ENCODE peak calls at places on chromosomes 5 and 9, in seven cellular contexts. One of them, this sample, is unnamed.

GRCh38 chr9:22111871-22112247 is 102.8 kb upstream of the CDKN2B start:
- DNase-seq in cardiac fibroblast: peak; percentile 78
- DNase-seq in esophagus squamous epithelium: no peak
- DNase-seq in CD4-positive, alpha-beta memory T cell: no peak
- DNase-seq in skeletal muscle cell: peak; percentile 49
- DNase-seq in effector memory CD4-positive, alpha-beta T cell: no peak
- DNase-seq in psoas muscle: no peak
- DNase-seq in this sample: no peak

GRCh38 chr9:21873540-21874221 is 71.2 kb downstream of the MTAP start:
- DNase-seq in psoas muscle: no peak
- DNase-seq in esophagus squamous epithelium: no peak
- DNase-seq in CD4-positive, alpha-beta memory T cell: no peak
- DNase-seq in cardiac fibroblast: peak; percentile 72
- DNase-seq in effector memory CD4-positive, alpha-beta T cell: no peak
- DNase-seq in skeletal muscle cell: no peak
- DNase-seq in this sample: no peak

GRCh38 chr5:143182901-143183820 is 220.3 kb downstream of the NR3C1 start:
- DNase-seq in cardiac fibroblast: peak; percentile 84
- DNase-seq in skeletal muscle cell: peak; percentile 78
- DNase-seq in CD4-positive, alpha-beta memory T cell: peak; percentile 37
- DNase-seq in psoas muscle: peak; percentile 65
- DNase-seq in effector memory CD4-positive, alpha-beta T cell: no peak
- DNase-seq in esophagus squamous epithelium: no peak
- DNase-seq in this sample: no peak

GRCh38 chr9:91241909-91242308 is 119.8 kb downstream of the AUH start:
- DNase-seq in cardiac fibroblast: no peak
- DNase-seq in effector memory CD4-positive, alpha-beta T cell: no peak
- DNase-seq in skeletal muscle cell: no peak
- DNase-seq in esophagus squamous epithelium: no peak
- DNase-seq in psoas muscle: no peak
- DNase-seq in CD4-positive, alpha-beta memory T cell: no peak
- DNase-seq in this sample: no peak

GRCh38 chr5:10543585-10544040 is 20.3 kb upstream of the ANKRD33B start:
- DNase-seq in CD4-positive, alpha-beta memory T cell: no peak
- DNase-seq in esophagus squamous epithelium: no peak
- DNase-seq in psoas muscle: no peak
- DNase-seq in effector memory CD4-positive, alpha-beta T cell: no peak
- DNase-seq in skeletal muscle cell: no peak
- DNase-seq in cardiac fibroblast: no peak
- DNase-seq in this sample: no peak

GRCh38 chr5:52562473-52562872 is 225.2 kb upstream of the ITGA1 start:
- DNase-seq in psoas muscle: no peak
- DNase-seq in esophagus squamous epithelium: no peak
- DNase-seq in effector memory CD4-positive, alpha-beta T cell: no peak
- DNase-seq in CD4-positive, alpha-beta memory T cell: no peak
- DNase-seq in cardiac fibroblast: no peak
- DNase-seq in skeletal muscle cell: no peak
- DNase-seq in this sample: no peak

GRCh38 chr9:94554439-94555331 is at the start of gene PCAT7:
- DNase-seq in esophagus squamous epithelium: no peak
- DNase-seq in skeletal muscle cell: no peak
- DNase-seq in cardiac fibroblast: peak; percentile 50
- DNase-seq in CD4-positive, alpha-beta memory T cell: no peak
- DNase-seq in psoas muscle: no peak
- DNase-seq in effector memory CD4-positive, alpha-beta T cell: no peak
- DNase-seq in this sample: peak; percentile 72

GRCh38 chr5:6497267-6497666 is 48.6 kb downstream of the UBE2QL1 start:
- DNase-seq in cardiac fibroblast: no peak
- DNase-seq in skeletal muscle cell: no peak
- DNase-seq in CD4-positive, alpha-beta memory T cell: no peak
- DNase-seq in effector memory CD4-positive, alpha-beta T cell: no peak
- DNase-seq in esophagus squamous epithelium: no peak
- DNase-seq in psoas muscle: no peak
- DNase-seq in this sample: no peak

GRCh38 chr9:71685394-71685793 is 82.9 kb downstream of the CEMIP2 start:
- DNase-seq in psoas muscle: no peak
- DNase-seq in esophagus squamous epithelium: no peak
- DNase-seq in cardiac fibroblast: no peak
- DNase-seq in skeletal muscle cell: no peak
- DNase-seq in CD4-positive, alpha-beta memory T cell: peak; percentile 73
- DNase-seq in effector memory CD4-positive, alpha-beta T cell: peak; percentile 20
- DNase-seq in this sample: peak; percentile 86

GRCh38 chr9:137685035-137685885 is 66.5 kb downstream of the EHMT1 start:
- DNase-seq in psoas muscle: no peak
- DNase-seq in CD4-positive, alpha-beta memory T cell: no peak
- DNase-seq in skeletal muscle cell: no peak
- DNase-seq in esophagus squamous epithelium: no peak
- DNase-seq in cardiac fibroblast: peak; percentile 68
- DNase-seq in effector memory CD4-positive, alpha-beta T cell: no peak
- DNase-seq in this sample: no peak

GRCh38 chr5:150729859-150730258 is 29.0 kb downstream of the DCTN4 start:
- DNase-seq in CD4-positive, alpha-beta memory T cell: no peak
- DNase-seq in skeletal muscle cell: no peak
- DNase-seq in effector memory CD4-positive, alpha-beta T cell: no peak
- DNase-seq in esophagus squamous epithelium: no peak
- DNase-seq in cardiac fibroblast: no peak
- DNase-seq in psoas muscle: no peak
- DNase-seq in this sample: no peak

GRCh38 chr9:20144255-20144654 is 355.4 kb upstream of the SLC24A2 start:
- DNase-seq in esophagus squamous epithelium: no peak
- DNase-seq in CD4-positive, alpha-beta memory T cell: no peak
- DNase-seq in psoas muscle: no peak
- DNase-seq in skeletal muscle cell: no peak
- DNase-seq in effector memory CD4-positive, alpha-beta T cell: no peak
- DNase-seq in cardiac fibroblast: no peak
- DNase-seq in this sample: no peak

GRCh38 chr9:129619787-129620668 is 873 bp downstream of the C9orf50 start:
- DNase-seq in psoas muscle: no peak
- DNase-seq in skeletal muscle cell: no peak
- DNase-seq in cardiac fibroblast: no peak
- DNase-seq in effector memory CD4-positive, alpha-beta T cell: no peak
- DNase-seq in esophagus squamous epithelium: no peak
- DNase-seq in CD4-positive, alpha-beta memory T cell: no peak
- DNase-seq in this sample: no peak

GRCh38 chr9:125969462-125969861 is 222.3 kb downstream of the PBX3 start:
- DNase-seq in effector memory CD4-positive, alpha-beta T cell: no peak
- DNase-seq in CD4-positive, alpha-beta memory T cell: no peak
- DNase-seq in cardiac fibroblast: no peak
- DNase-seq in skeletal muscle cell: no peak
- DNase-seq in esophagus squamous epithelium: no peak
- DNase-seq in psoas muscle: no peak
- DNase-seq in this sample: no peak

GRCh38 chr9:125965421-125965820 is 218.2 kb downstream of the PBX3 start:
- DNase-seq in skeletal muscle cell: no peak
- DNase-seq in psoas muscle: no peak
- DNase-seq in effector memory CD4-positive, alpha-beta T cell: no peak
- DNase-seq in cardiac fibroblast: no peak
- DNase-seq in CD4-positive, alpha-beta memory T cell: no peak
- DNase-seq in esophagus squamous epithelium: no peak
- DNase-seq in this sample: no peak

GRCh38 chr9:125966456-125966855 is 219.3 kb downstream of the PBX3 start:
- DNase-seq in effector memory CD4-positive, alpha-beta T cell: no peak
- DNase-seq in psoas muscle: no peak
- DNase-seq in esophagus squamous epithelium: no peak
- DNase-seq in skeletal muscle cell: no peak
- DNase-seq in cardiac fibroblast: no peak
- DNase-seq in CD4-positive, alpha-beta memory T cell: no peak
- DNase-seq in this sample: no peak

GRCh38 chr9:125968975-125969374 is 221.8 kb downstream of the PBX3 start:
- DNase-seq in esophagus squamous epithelium: no peak
- DNase-seq in skeletal muscle cell: no peak
- DNase-seq in CD4-positive, alpha-beta memory T cell: no peak
- DNase-seq in effector memory CD4-positive, alpha-beta T cell: no peak
- DNase-seq in psoas muscle: no peak
- DNase-seq in cardiac fibroblast: peak; percentile 21
- DNase-seq in this sample: no peak

DNA sequence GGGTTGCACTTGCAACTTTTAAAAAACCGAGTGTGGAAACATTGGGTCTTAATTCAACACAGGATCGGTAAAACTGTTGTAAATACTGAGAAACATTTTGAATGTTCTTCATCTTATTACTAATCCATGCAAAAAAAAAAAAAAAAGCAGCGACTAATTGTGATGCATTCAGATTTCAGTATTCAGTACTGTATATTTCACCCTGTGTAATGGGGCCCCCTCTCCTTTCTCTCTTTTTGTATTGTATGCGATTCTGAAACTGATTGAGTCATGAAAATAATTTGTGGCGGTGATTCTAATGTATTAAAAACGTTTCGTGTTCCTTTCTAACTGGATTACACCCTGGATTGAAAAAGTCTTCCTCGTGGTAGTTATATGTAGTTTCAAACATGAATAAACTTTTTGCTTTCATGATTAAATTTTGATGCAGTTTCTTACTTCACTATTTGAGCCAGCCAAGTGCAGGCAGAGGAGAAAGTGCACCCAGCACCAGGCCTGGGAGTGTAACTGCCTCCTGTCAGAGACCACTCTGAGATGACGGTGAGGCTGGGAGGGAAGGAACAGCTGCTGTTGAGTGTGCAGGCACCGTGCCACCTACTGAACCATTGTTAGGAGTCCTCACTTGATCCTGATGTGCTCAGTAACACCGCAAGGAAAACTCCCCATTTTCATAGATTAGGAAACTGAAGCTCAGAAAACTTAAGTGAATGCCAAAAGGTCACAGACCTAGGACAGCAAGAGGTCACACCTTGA is 220.0 kb downstream of the PBX3 start:
- DNase-seq in skeletal muscle cell: no peak
- DNase-seq in CD4-positive, alpha-beta memory T cell: no peak
- DNase-seq in cardiac fibroblast: no peak
- DNase-seq in psoas muscle: no peak
- DNase-seq in effector memory CD4-positive, alpha-beta T cell: no peak
- DNase-seq in esophagus squamous epithelium: no peak
- DNase-seq in this sample: no peak
- H3K4me3 ChIP-seq in skeletal muscle cell: no peak overlapping the region
- H3K4me3 ChIP-seq in CD4-positive, alpha-beta memory T cell: no peak overlapping the region
- H3K4me3 ChIP-seq in cardiac fibroblast: no peak overlapping the region
- H3K4me3 ChIP-seq in psoas muscle: no peak overlapping the region
- H3K4me3 ChIP-seq in effector memory CD4-positive, alpha-beta T cell: no peak overlapping the region
- H3K4me3 ChIP-seq in esophagus squamous epithelium: no peak overlapping the region
- H3K4me3 ChIP-seq in this sample: no peak overlapping the region

DNA sequence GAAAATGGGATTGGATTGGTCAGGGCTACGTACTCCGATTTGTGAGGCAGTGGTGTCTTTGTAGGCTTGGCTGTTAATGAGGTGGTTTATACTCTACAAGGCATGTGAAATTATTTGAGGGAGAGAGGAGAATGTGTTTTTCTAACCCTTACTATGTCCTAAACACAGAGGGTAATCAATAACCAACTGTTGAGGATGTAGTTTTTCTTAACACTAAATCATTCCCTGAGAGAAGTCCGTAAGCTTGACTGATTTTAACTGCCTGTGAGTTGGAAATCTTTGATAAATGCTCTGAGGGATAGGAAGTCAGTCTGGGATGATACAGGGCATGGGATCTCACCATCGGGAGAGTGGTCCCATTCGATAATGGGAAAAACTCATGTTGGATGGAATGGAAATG is 249.6 kb downstream of the PDZD2 start:
- DNase-seq in esophagus squamous epithelium: no peak
- DNase-seq in skeletal muscle cell: no peak
- DNase-seq in psoas muscle: no peak
- DNase-seq in cardiac fibroblast: no peak
- DNase-seq in CD4-positive, alpha-beta memory T cell: no peak
- DNase-seq in effector memory CD4-positive, alpha-beta T cell: no peak
- DNase-seq in this sample: no peak
- H3K4me3 ChIP-seq in esophagus squamous epithelium: no peak overlapping the region
- H3K4me3 ChIP-seq in skeletal muscle cell: no peak overlapping the region
- H3K4me3 ChIP-seq in psoas muscle: no peak overlapping the region
- H3K4me3 ChIP-seq in cardiac fibroblast: no peak overlapping the region
- H3K4me3 ChIP-seq in CD4-positive, alpha-beta memory T cell: no peak overlapping the region
- H3K4me3 ChIP-seq in effector memory CD4-positive, alpha-beta T cell: no peak overlapping the region
- H3K4me3 ChIP-seq in this sample: no peak overlapping the region

GRCh38 chr9:84772511-84772910 is 103.0 kb downstream of the NTRK2 start:
- DNase-seq in effector memory CD4-positive, alpha-beta T cell: no peak
- DNase-seq in psoas muscle: no peak
- DNase-seq in skeletal muscle cell: no peak
- DNase-seq in esophagus squamous epithelium: no peak
- DNase-seq in CD4-positive, alpha-beta memory T cell: no peak
- DNase-seq in cardiac fibroblast: no peak
- DNase-seq in this sample: no peak
- H3K4me3 ChIP-seq in effector memory CD4-positive, alpha-beta T cell: no peak overlapping the region
- H3K4me3 ChIP-seq in psoas muscle: no peak overlapping the region
- H3K4me3 ChIP-seq in skeletal muscle cell: no peak overlapping the region
- H3K4me3 ChIP-seq in esophagus squamous epithelium: no peak overlapping the region
- H3K4me3 ChIP-seq in CD4-positive, alpha-beta memory T cell: no peak overlapping the region
- H3K4me3 ChIP-seq in cardiac fibroblast: no peak overlapping the region
- H3K4me3 ChIP-seq in this sample: no peak overlapping the region

GRCh38 chr5:56591081-56591480 is 224.3 kb upstream of the MAP3K1 start:
- DNase-seq in cardiac fibroblast: no peak
- DNase-seq in CD4-positive, alpha-beta memory T cell: no peak
- DNase-seq in effector memory CD4-positive, alpha-beta T cell: no peak
- DNase-seq in psoas muscle: no peak
- DNase-seq in skeletal muscle cell: no peak
- DNase-seq in esophagus squamous epithelium: no peak
- DNase-seq in this sample: no peak

GRCh38 chr5:56588125-56588516 is 227.2 kb upstream of the MAP3K1 start:
- DNase-seq in skeletal muscle cell: no peak
- DNase-seq in CD4-positive, alpha-beta memory T cell: no peak
- DNase-seq in cardiac fibroblast: no peak
- DNase-seq in esophagus squamous epithelium: no peak
- DNase-seq in psoas muscle: no peak
- DNase-seq in effector memory CD4-positive, alpha-beta T cell: no peak
- DNase-seq in this sample: no peak

GRCh38 chr5:56589486-56589870 is 225.9 kb upstream of the MAP3K1 start:
- DNase-seq in cardiac fibroblast: no peak
- DNase-seq in skeletal muscle cell: no peak
- DNase-seq in effector memory CD4-positive, alpha-beta T cell: no peak
- DNase-seq in psoas muscle: no peak
- DNase-seq in CD4-positive, alpha-beta memory T cell: no peak
- DNase-seq in esophagus squamous epithelium: no peak
- DNase-seq in this sample: no peak

GRCh38 chr5:56587381-56588124 is 227.8 kb upstream of the MAP3K1 start:
- DNase-seq in effector memory CD4-positive, alpha-beta T cell: no peak
- DNase-seq in esophagus squamous epithelium: no peak
- DNase-seq in psoas muscle: no peak
- DNase-seq in skeletal muscle cell: no peak
- DNase-seq in CD4-positive, alpha-beta memory T cell: peak; percentile 28
- DNase-seq in cardiac fibroblast: no peak
- DNase-seq in this sample: peak; percentile 81

DNA sequence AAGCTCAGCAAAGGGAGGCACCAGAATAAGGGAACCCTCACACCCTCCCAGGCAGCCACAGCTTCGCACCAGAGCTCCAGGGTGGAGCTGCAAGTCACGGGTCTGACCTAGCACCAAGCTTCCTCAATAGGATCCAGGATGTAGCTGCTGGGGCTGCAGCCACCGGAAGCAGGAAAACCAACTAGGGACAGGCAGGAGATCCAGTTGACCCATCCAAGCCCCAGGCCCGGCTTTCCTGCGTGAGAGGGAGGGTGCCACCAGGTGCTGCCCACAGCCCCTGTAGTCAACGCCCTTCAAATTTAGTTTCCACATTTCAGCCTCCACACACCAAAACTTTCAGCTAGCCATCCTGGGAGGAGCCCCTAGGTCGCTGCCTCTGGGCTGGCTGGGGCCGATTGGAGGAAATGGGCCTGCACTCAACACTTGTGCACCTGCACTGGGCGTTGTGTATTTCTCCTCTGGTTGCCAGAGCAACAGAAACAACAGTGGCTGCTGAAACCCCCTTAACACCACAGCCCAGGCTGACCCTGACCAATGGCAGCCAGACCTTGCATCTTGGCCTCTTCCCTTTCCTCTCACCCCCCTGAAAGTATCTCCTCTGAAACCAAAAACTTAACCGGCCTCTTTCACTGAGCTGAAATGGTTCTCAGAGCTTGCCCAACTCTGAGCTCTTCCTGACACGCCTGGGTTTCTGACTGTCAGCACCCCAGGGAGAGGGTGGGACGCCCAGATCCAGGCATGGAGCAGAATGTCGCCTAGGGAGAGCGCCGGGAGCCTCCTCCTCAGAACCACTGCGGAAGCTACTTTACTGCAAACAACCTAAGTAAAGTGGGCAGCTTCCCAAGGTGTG is 226.5 kb upstream of the MAP3K1 start:
- DNase-seq in effector memory CD4-positive, alpha-beta T cell: peak; percentile 38
- DNase-seq in esophagus squamous epithelium: peak; percentile 30
- DNase-seq in cardiac fibroblast: no peak
- DNase-seq in psoas muscle: peak; percentile 87
- DNase-seq in CD4-positive, alpha-beta memory T cell: peak; percentile 73
- DNase-seq in skeletal muscle cell: no peak
- DNase-seq in this sample: peak; percentile 51
- H3K4me3 ChIP-seq in effector memory CD4-positive, alpha-beta T cell: peak overlapping the region; percentile 24
- H3K4me3 ChIP-seq in esophagus squamous epithelium: no peak overlapping the region
- H3K4me3 ChIP-seq in cardiac fibroblast: no peak overlapping the region
- H3K4me3 ChIP-seq in psoas muscle: no peak overlapping the region
- H3K4me3 ChIP-seq in CD4-positive, alpha-beta memory T cell: no peak overlapping the region
- H3K4me3 ChIP-seq in skeletal muscle cell: no peak overlapping the region
- H3K4me3 ChIP-seq in this sample: no peak overlapping the region

This sample was measured in Jurkat, Clone E6-1.